ENCODE peak calls at places on chromosomes 12 and 14, in six cellular contexts. Y, A, I, D, L and N are unnamed samples.

GRCh38 chr14:85856430-85856829 is 326.5 kb downstream of the FLRT2 start:
- DNase-seq in I (no peak), Y (no peak), A (no peak), L (no peak), D (no peak), N (peak)

GRCh38 chr12:8087666-8088065 is 5.6 kb downstream of the NECAP1 start:
- DNase-seq in D (no peak), Y (no peak), L (no peak), A (no peak), I (no peak), N (no peak)

GRCh38 chr12:7144414-7145120 is 14.4 kb downstream of the CLSTN3 start:
- DNase-seq in I (no peak), L (no peak), D (no peak), Y (peak), A (peak), N (peak)

GRCh38 chr12:77005699-77006098 is 59.7 kb downstream of the E2F7 start:
- DNase-seq in I (no peak), A (no peak), D (no peak), Y (no peak), L (no peak), N (no peak)

GRCh38 chr14:24876996-24877395 is 173.0 kb downstream of the STXBP6 start:
- DNase-seq in A (no peak), I (no peak), Y (no peak), D (no peak), L (no peak), N (no peak)

GRCh38 chr12:102879144-102879763 is 37.8 kb downstream of the PAH start:
- DNase-seq in A (peak), D (peak), Y (no peak), L (peak), I (peak), N (peak)

GRCh38 chr14:96630281-96630680 is 128.1 kb downstream of the PAPOLA start:
- DNase-seq in D (no peak), A (no peak), I (peak), Y (no peak), L (no peak), N (no peak)

GRCh38 chr12:100375023-100375737 is 18.3 kb downstream of the SLC17A8 start:
- DNase-seq in I (no peak), L (no peak), D (no peak), A (peak), Y (no peak), N (no peak)

GRCh38 chr14:69666698-69667211 is 55.4 kb downstream of the SUSD6 start:
- DNase-seq in A (peak), D (no peak), L (no peak), I (no peak), Y (no peak), N (no peak)

GRCh38 chr12:105279460-105280056 is 43.6 kb upstream of the APPL2 start:
- DNase-seq in I (peak), D (peak), L (no peak), Y (no peak), A (no peak), N (no peak)

GRCh38 chr12:91361864-91362263 is 179.2 kb upstream of the DCN start:
- DNase-seq in L (no peak), A (peak), I (no peak), Y (peak), D (peak), N (peak)

GRCh38 chr12:46364777-46365580 is 7.6 kb downstream of the SLC38A2 start:
- DNase-seq in Y (peak), L (no peak), D (no peak), A (peak), I (no peak), N (no peak)

GRCh38 chr14:86640288-86640687 is 1110.3 kb downstream of the FLRT2 start:
- DNase-seq in L (no peak), D (no peak), I (no peak), Y (no peak), A (no peak), N (peak)

GRCh38 chr14:37150414-37150813 is 22.0 kb downstream of the SLC25A21 start:
- DNase-seq in L (no peak), D (no peak), A (peak), I (no peak), Y (peak), N (peak)

GRCh38 chr12:104485651-104486341 is 29.0 kb downstream of the CHST11 start:
- DNase-seq in I (no peak), A (no peak), L (no peak), Y (no peak), D (no peak), N (no peak)

GRCh38 chr12:77189463-77189862 is 124.1 kb upstream of the E2F7 start:
- DNase-seq in D (no peak), I (no peak), L (no peak), A (peak), Y (peak), N (no peak)

GRCh38 chr12:54416908-54417603 is 2.0 kb downstream of the ITGA5 start:
- DNase-seq in A (no peak), D (no peak), Y (no peak), L (no peak), I (no peak), N (no peak)

GRCh38 chr12:129902371-129903091 is 1.3 kb downstream of the TMEM132D start:
- DNase-seq in A (no peak), L (no peak), Y (no peak), D (no peak), I (peak), N (peak)

GRCh38 chr12:129900306-129900705 is 3.5 kb downstream of the TMEM132D start:
- DNase-seq in A (no peak), L (no peak), Y (no peak), D (no peak), I (peak), N (no peak)

GRCh38 chr12:129903092-129903945 is 506 bp downstream of the TMEM132D start:
- DNase-seq in D (peak), L (no peak), I (peak), A (no peak), Y (no peak), N (peak)

GRCh38 chr12:129901256-129901655 is 2.6 kb downstream of the TMEM132D start:
- DNase-seq in A (no peak), D (no peak), L (no peak), I (no peak), Y (no peak), N (no peak)

DNA sequence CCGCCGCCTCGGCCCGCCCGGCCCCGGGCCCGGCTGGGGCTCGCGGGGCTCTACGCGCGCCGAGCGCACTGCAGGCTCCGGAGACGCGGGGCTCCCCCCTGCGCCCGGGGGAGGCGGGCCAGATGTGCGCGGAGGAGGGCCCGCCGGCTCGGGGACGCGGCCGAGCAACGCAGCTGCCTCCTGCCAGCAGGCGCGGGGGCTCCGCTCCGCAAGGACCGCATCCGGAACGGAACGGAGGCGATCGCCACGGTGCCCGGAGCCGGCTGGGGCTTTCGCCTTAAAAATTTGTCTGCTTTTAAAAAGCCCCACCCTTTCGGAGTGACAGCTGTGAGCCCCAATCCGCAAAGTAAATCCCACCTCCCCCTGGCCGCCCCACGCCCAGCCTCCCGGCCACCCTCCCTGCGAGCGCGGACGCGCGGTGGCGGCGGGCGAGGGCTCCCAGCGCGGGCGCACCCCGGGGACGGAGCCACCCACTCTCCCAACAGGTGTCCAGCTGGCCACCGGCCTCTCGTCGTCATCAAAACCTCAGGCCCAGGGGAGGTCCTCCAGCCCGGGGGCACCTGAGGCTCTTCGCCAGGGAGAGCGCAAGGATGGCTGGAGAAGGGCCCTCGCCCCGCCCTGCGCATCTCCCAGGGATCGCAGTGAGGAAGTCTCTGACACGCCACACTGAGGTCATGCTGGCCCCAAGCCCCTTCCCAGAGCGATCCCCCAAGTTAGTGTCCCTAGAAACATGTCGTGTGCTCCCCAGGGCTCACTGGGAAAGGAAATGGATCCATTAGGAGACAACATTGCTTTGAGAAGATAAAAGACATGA is at the start of gene TMEM132D:
- DNase-seq in D (peak), I (peak), L (no peak), Y (no peak), A (no peak), N (peak)
- H2BK15ac ChIP-seq in D (peak), I (no peak), L (peak), Y (no peak), A (no peak), N (no peak)

GRCh38 chr12:48038085-48038484 is 33.8 kb upstream of the COL2A1 start:
- DNase-seq in I (no peak), Y (no peak), A (no peak), D (no peak), L (no peak), N (no peak)
- H2BK120ac ChIP-seq in I (no peak), Y (no peak), A (peak), D (no peak), L (peak), N (no peak)

DNA sequence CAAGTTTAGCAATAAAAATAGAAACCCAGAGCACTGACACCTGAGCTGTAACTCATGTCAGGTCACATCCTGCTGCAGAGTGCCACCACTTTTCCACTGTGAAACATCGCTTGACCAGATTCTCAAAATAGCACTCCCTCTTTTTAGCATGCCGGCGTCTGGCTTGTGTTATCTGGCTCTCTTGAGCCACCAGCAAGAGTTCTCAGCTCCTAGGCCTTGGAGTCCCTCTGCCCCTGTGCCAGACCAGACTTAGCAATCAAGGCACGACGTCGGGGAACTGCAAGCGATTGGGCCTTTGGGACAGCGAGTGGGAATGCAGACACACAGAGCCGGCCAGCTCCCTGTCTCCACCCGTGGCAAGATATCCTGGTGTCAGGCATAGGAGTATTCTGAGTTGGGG is 52.5 kb downstream of the SPIC start:
- DNase-seq in I (no peak), Y (no peak), L (no peak), D (no peak), A (no peak), N (no peak)
- H2BK15ac ChIP-seq in I (no peak), Y (no peak), L (no peak), D (no peak), A (no peak), N (no peak)

GRCh38 chr14:79225815-79226214 is 985.5 kb downstream of the DIO2 start:
- DNase-seq in I (no peak), D (peak), L (no peak), Y (no peak), A (no peak), N (no peak)
- H2BK120ac ChIP-seq in I (no peak), D (no peak), L (no peak), Y (no peak), A (no peak), N (no peak)

GRCh38 chr14:103838117-103838516 is 9.3 kb downstream of the PPP1R13B start:
- DNase-seq in A (no peak), L (no peak), D (no peak), Y (no peak), I (no peak), N (no peak)
- H2BK15ac ChIP-seq in A (no peak), L (no peak), D (no peak), Y (no peak), I (no peak), N (no peak)

GRCh38 chr12:12885060-12885792 is 6.1 kb upstream of the GPRC5A start:
- DNase-seq in D (no peak), Y (no peak), L (no peak), I (peak), A (no peak), N (peak)
- H2BK120ac ChIP-seq in D (no peak), Y (no peak), L (peak), I (no peak), A (peak), N (no peak)